ENCODE peak calls at places on chromosomes 7 and 10, in six cellular contexts. O is naive thymus-derived CD4-positive, alpha-beta T cell; W is body of pancreas; L is Panc1; P is heart right ventricle; G is IMR-90. I is an unnamed sample.

GRCh38 chr10:48685731-48686130 is 1.1 kb downstream of the WDFY4 start:
- DNase-seq in L (no peak), G (no peak), O (no peak), P (no peak), W (no peak), I (no peak)

GRCh38 chr10:35906155-35906554 is 264.1 kb upstream of the FZD8 start:
- DNase-seq in P (no peak), L (no peak), O (no peak), W (no peak), G (no peak), I (no peak)

GRCh38 chr7:55078465-55079372 is 59.9 kb downstream of the EGFR start:
- DNase-seq in L (no peak), P (no peak), O (no peak), W (no peak), G (no peak), I (peak; percentile 72)

GRCh38 chr10:68560201-68560915 is at the start of gene TET1:
- DNase-seq in W (peak; percentile 47), L (no peak), G (peak; percentile 59), O (peak; percentile 30), P (peak; percentile 47), I (peak; percentile 46)

GRCh38 chr7:69213882-69214281 is 384.4 kb upstream of the AUTS2 start:
- DNase-seq in W (no peak), G (no peak), L (no peak), P (no peak), O (no peak), I (no peak)

GRCh38 chr7:52726493-52726892 is 308.9 kb upstream of the POM121L12 start:
- DNase-seq in W (no peak), P (no peak), L (no peak), G (no peak), O (no peak), I (no peak)

GRCh38 chr10:11183000-11183399 is 165.3 kb downstream of the CELF2 start:
- DNase-seq in P (no peak), W (no peak), O (no peak), L (no peak), G (no peak), I (no peak)

GRCh38 chr7:44212581-44213184 is 11.9 kb downstream of the YKT6 start:
- DNase-seq in W (no peak), L (no peak), G (no peak), P (no peak), O (no peak), I (no peak)

GRCh38 chr7:30795161-30795943 is 24.1 kb downstream of the MINDY4 start:
- DNase-seq in L (no peak), G (no peak), W (no peak), O (no peak), P (no peak), I (no peak)

GRCh38 chr7:64562246-64562620 is 638 bp downstream of the ZNF680 start:
- DNase-seq in G (no peak), L (no peak), P (no peak), O (no peak), W (no peak), I (no peak)

GRCh38 chr10:75197066-75197465 is 13.5 kb upstream of the VDAC2 start:
- DNase-seq in O (no peak), P (no peak), L (no peak), G (no peak), W (no peak), I (no peak)

GRCh38 chr7:84044834-84045233 is 149.8 kb downstream of the SEMA3A start:
- DNase-seq in P (no peak), O (no peak), W (no peak), G (no peak), L (no peak), I (no peak)

GRCh38 chr10:45660876-45661411 is 11.6 kb downstream of the ZFAND4 start:
- DNase-seq in P (no peak), O (no peak), G (no peak), L (no peak), W (no peak), I (no peak)

GRCh38 chr10:63773106-63773505 is 251.9 kb downstream of the REEP3 start:
- DNase-seq in L (no peak), G (no peak), O (no peak), P (no peak), W (no peak), I (no peak)

GRCh38 chr10:784377-784758 is 94.9 kb upstream of the DIP2C start:
- DNase-seq in W (peak; percentile 46), P (no peak), G (no peak), L (no peak), O (no peak), I (peak; percentile 25)

GRCh38 chr7:98930921-98931320 is 52.6 kb downstream of the TRRAP start:
- DNase-seq in O (no peak), W (no peak), L (no peak), G (peak; percentile 34), P (no peak), I (no peak)

GRCh38 chr7:14156436-14156835 is 167.0 kb upstream of the ETV1 start:
- DNase-seq in L (no peak), O (no peak), W (no peak), P (no peak), G (no peak), I (no peak)

GRCh38 chr10:26855186-26855585 is 5.6 kb downstream of the ABI1 start:
- DNase-seq in W (no peak), L (no peak), G (peak; percentile 50), O (no peak), P (no peak), I (no peak)

GRCh38 chr7:76509931-76510877 is at the start of gene UPK3B:
- DNase-seq in G (no peak), O (no peak), L (no peak), P (no peak), W (peak; percentile 35), I (no peak)

DNA sequence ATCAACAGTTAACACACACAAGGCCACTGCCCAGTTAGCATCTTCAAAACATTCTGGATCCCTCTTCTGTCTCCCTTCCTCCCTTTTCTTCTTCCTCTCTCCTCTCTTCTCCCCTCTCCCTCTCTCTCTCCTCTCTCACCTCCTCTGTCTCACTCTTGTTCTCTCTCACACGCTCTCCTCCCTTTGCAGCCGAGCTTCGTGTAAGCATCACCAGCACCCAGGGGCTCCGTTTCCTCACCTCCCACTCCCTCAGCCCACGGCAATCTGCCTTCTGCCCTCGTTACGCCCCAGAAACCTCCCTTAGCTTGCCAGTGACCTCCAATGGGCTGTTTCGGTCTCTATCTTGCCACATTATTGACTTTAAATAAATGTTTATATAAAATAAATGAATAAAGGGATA is 147.4 kb downstream of the TEX36 start:
- DNase-seq in O (no peak), P (no peak), L (no peak), W (no peak), G (no peak), I (no peak)
- H3K27me3 ChIP-seq in O (no peaks in the 10 kb centered on the region), P (peaks cover 21% of the 10 kb centered on the region), L (peaks cover 28% of the 10 kb centered on the region), W (no peaks in the 10 kb centered on the region), G (peaks cover 3% of the 10 kb centered on the region), I (no peaks in the 10 kb centered on the region)

DNA sequence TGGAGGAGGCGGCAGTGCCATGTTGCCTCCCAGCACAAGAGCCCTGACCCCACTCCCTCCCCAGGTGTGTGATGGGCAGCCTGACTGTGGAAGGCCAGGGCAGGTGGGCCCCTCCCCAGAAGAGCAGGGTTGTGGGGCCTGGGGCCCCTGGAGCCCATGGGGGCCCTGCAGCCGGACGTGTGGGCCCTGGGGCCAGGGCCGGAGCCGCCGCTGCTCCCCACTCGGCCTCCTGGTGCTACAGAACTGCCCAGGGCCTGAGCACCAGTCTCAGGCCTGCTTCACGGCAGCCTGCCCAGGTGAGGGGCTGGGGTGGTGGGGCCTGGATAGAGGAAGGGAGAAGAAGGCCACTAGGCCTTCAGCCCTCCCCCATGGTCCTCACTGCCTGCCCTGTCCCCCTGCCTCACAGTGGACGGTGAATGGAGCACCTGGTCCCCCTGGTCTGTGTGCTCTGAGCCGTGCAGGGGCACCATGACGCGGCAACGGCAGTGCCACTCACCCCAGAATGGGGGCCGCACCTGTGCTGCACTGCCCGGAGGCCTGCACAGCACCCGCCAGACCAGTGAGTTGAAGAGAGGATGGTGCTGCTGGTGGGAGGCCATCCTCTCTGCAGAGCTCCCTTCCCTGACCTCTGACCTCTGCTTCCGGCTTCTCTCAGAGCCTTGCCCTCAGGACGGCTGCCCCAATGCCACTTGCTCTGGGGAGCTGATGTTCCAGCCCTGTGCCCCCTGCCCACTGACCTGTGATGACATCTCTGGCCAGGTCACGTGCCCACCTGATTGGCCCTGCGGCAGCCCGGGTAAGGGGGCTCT is 18.2 kb upstream of the ZNF467 start:
- DNase-seq in O (no peak), L (no peak), G (no peak), W (no peak), P (no peak), I (no peak)
- H3K27me3 ChIP-seq in O (no peaks in the 10 kb centered on the region), L (no peaks in the 10 kb centered on the region), G (peaks cover 52% of the 10 kb centered on the region), W (no peaks in the 10 kb centered on the region), P (peaks cover 45% of the 10 kb centered on the region), I (peaks cover 58% of the 10 kb centered on the region)

GRCh38 chr7:1252543-1253090 is 19.9 kb downstream of the UNCX start:
- DNase-seq in L (no peak), W (no peak), G (no peak), O (no peak), P (no peak), I (no peak)
- H3K27me3 ChIP-seq in L (no peaks in the 10 kb centered on the region), W (peaks cover 18% of the 10 kb centered on the region), G (peaks cover 91% of the 10 kb centered on the region), O (peaks cover 6% of the 10 kb centered on the region), P (peaks cover 100% of the 10 kb centered on the region), I (peaks cover 35% of the 10 kb centered on the region)

DNA sequence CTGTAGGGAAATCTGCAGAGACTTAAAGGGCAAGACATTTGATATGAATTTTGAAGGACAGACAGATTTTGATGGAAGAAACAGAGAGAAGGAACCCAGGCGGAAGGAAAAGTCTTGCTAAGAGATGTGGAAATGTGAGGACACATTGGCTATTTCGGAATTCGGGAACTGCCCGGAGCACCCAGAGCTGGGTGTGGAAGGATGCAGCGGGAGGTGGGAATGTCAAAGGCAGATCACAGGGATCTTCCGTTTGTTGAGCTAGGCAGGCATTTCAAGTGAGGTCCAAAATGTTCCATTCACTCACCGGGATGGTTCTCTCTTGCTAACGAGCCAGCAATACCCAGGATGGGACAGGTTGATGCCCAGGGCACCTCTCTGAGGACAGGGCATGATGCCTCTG is 87.2 kb upstream of the CTBP2 start:
- DNase-seq in W (no peak), G (no peak), L (no peak), O (no peak), P (no peak), I (no peak)
- H3K27me3 ChIP-seq in W (no peaks in the 10 kb centered on the region), G (peaks cover 7% of the 10 kb centered on the region), L (peaks cover 12% of the 10 kb centered on the region), O (no peaks in the 10 kb centered on the region), P (peaks cover 18% of the 10 kb centered on the region), I (no peaks in the 10 kb centered on the region)

GRCh38 chr10:129954916-129955315 is 9.2 kb downstream of the EBF3 start:
- DNase-seq in P (no peak), L (no peak), W (no peak), O (no peak), G (no peak), I (no peak)

GRCh38 chr10:129956902-129957673 is 7.0 kb downstream of the EBF3 start:
- DNase-seq in G (no peak), O (no peak), L (no peak), P (no peak), W (no peak), I (no peak)

GRCh38 chr10:129958118-129958685 is 5.9 kb downstream of the EBF3 start:
- DNase-seq in P (no peak), O (no peak), L (no peak), G (no peak), W (no peak), I (no peak)

GRCh38 chr10:129955591-129956284 is 8.3 kb downstream of the EBF3 start:
- DNase-seq in G (no peak), O (no peak), L (no peak), W (no peak), P (no peak), I (no peak)

DNA sequence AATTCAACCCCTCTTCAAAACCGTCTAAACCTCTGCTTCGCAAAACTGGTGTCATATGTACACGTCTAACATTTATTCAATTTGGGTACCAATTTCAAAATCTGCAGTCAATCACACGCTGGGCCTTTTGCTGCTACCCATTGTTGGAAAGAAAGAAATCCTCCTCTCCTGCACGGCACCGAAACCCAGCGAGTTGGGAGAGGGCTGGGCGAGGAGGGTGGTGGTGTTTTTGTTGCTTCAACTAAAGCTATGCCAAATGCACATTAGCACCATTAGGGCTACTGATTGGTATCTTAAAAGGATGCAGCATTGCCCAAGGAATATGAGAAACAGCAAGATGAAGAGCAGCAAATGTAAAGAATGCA is 7.8 kb downstream of the EBF3 start:
- DNase-seq in O (no peak), L (no peak), P (no peak), G (no peak), W (no peak), I (no peak)
- H3K27me3 ChIP-seq in O (no peaks in the 10 kb centered on the region), L (peaks cover 39% of the 10 kb centered on the region), P (peaks cover 55% of the 10 kb centered on the region), G (peaks cover 28% of the 10 kb centered on the region), W (peaks cover 52% of the 10 kb centered on the region), I (peaks cover 56% of the 10 kb centered on the region)